ENCODE peak calls at places on chromosomes 2 and 18, in seven cellular contexts. Y is stimulated activated CD4-positive, alpha-beta T cell treated with anti-CD3 and anti-CD28 coated beads, Interleukin-4, amount 100 ng/mL, for 4 hours; T is GM23338; P is activated CD8-positive, alpha-beta T cell treated with anti-CD3 and anti-CD28 coated beads, Interleukin-2, amount 10 ng/mL, durations not matched to agents 7 days and 5 days; F is Peyer's patch; G is stimulated activated CD8-positive, alpha-beta memory T cell treated with anti-CD3 and anti-CD28 coated beads, Interleukin-15, amount 100 ng/mL, for 1 hour; C is left cardiac atrium. S is an unnamed sample.

GRCh38 chr2:37119182-37119581 is 34.9 kb downstream of the GPATCH11 start:
- DNase-seq in T (no peak), P (no peak), G (no peak), C (no peak), F (no peak), Y (no peak), S (no peak)

GRCh38 chr2:64698668-64699444 is 45.1 kb upstream of the SERTAD2 start:
- DNase-seq in T (no peak), G (no peak), F (no peak), C (no peak), P (no peak), Y (no peak), S (no peak)

GRCh38 chr18:40380657-40381441 is 1574.2 kb upstream of the PIK3C3 start:
- DNase-seq in Y (no peak), C (no peak), P (no peak), T (no peak), G (no peak), F (peak), S (no peak)

GRCh38 chr2:147051248-147051647 is 793.6 kb upstream of the ACVR2A start:
- DNase-seq in C (no peak), T (no peak), G (no peak), F (no peak), Y (no peak), P (no peak), S (no peak)

GRCh38 chr18:22668496-22668895 is 250.8 kb upstream of the CTAGE1 start:
- DNase-seq in T (no peak), C (no peak), P (no peak), Y (no peak), F (no peak), G (no peak), S (no peak)

GRCh38 chr2:237581751-237582746 is 8.5 kb downstream of the RAB17 start:
- DNase-seq in P (peak), F (no peak), C (peak), T (no peak), Y (peak), G (peak), S (peak)

GRCh38 chr2:99636432-99637034 is 146.7 kb upstream of the REV1 start:
- DNase-seq in C (peak), P (no peak), T (no peak), G (no peak), Y (no peak), F (no peak), S (peak)

GRCh38 chr2:168534926-168535325 is 78.9 kb downstream of the CERS6 start:
- DNase-seq in T (no peak), G (no peak), F (no peak), Y (no peak), C (no peak), P (no peak), S (no peak)

GRCh38 chr18:49189772-49190171 is 239.0 kb upstream of the SMAD7 start:
- DNase-seq in T (no peak), Y (no peak), F (no peak), G (no peak), C (no peak), P (no peak), S (no peak)

GRCh38 chr2:33673937-33674336 is 74.8 kb upstream of the FAM98A start:
- DNase-seq in P (no peak), F (no peak), T (peak), G (no peak), Y (no peak), C (no peak), S (no peak)

GRCh38 chr2:16869711-16870110 is 204.1 kb upstream of the CYRIA start:
- DNase-seq in Y (no peak), C (no peak), G (no peak), F (no peak), P (no peak), T (no peak), S (no peak)

GRCh38 chr2:88171966-88172365 is 1.8 kb downstream of the THNSL2 start:
- DNase-seq in C (no peak), T (no peak), Y (no peak), F (no peak), P (no peak), G (no peak), S (no peak)